ENCODE peak calls at places on chromosomes 5 and 9, in four cellular contexts. V, E, F and C are unnamed samples.

GRCh38 chr9:36151306-36152210 is 15.0 kb downstream of the GLIPR2 start:
- DNase-seq in V (peak), F (peak), E (no peak), C (no peak)

GRCh38 chr9:35718726-35719511 is 13.1 kb downstream of the TLN1 start:
- DNase-seq in E (no peak), V (no peak), F (no peak), C (peak)

GRCh38 chr5:178435321-178436238 is 154.6 kb downstream of the COL23A1 start:
- DNase-seq in E (no peak), F (no peak), V (no peak), C (no peak)

GRCh38 chr5:66511491-66511890 is 84.7 kb upstream of the MAST4 start:
- DNase-seq in V (no peak), E (no peak), F (no peak), C (no peak)

GRCh38 chr5:5126444-5126843 is 13.7 kb upstream of the ADAMTS16 start:
- DNase-seq in E (peak), V (no peak), F (no peak), C (no peak)

GRCh38 chr9:136079916-136080246 is 15.2 kb downstream of the NACC2 start:
- DNase-seq in V (peak), E (no peak), F (no peak), C (no peak)

GRCh38 chr5:14806452-14806851 is 65.1 kb downstream of the ANKH start:
- DNase-seq in F (no peak), E (no peak), V (peak), C (no peak)

GRCh38 chr5:135900276-135900675 is 4.6 kb upstream of the IL9 start:
- DNase-seq in V (no peak), E (no peak), F (no peak), C (no peak)

GRCh38 chr9:133880851-133881634 is 111.1 kb downstream of the VAV2 start:
- DNase-seq in V (no peak), E (peak), F (no peak), C (no peak)

GRCh38 chr9:21967707-21968106 is 26.5 kb downstream of the CDKN2A start:
- DNase-seq in E (no peak), F (no peak), V (no peak), C (no peak)

GRCh38 chr5:20023686-20024085 is 35.7 kb upstream of the CDH18 start:
- DNase-seq in E (no peak), F (no peak), V (no peak), C (no peak)

GRCh38 chr9:121636411-121636865 is 15.0 kb upstream of the DAB2IP start:
- DNase-seq in E (peak), V (peak), F (no peak), C (no peak)

GRCh38 chr9:94108584-94108983 is 24.3 kb downstream of the PTPDC1 start:
- DNase-seq in F (no peak), E (no peak), V (peak), C (no peak)

GRCh38 chr5:61229416-61229815 is 67.1 kb upstream of the SMIM15 start:
- DNase-seq in F (no peak), E (no peak), V (peak), C (no peak)

GRCh38 chr5:178940569-178941360 is at the start of gene ZNF454:
- DNase-seq in F (no peak), E (no peak), V (peak), C (peak)

GRCh38 chr5:135091286-135091685 is 57.3 kb upstream of the PITX1 start:
- DNase-seq in F (no peak), E (no peak), V (no peak), C (peak)

GRCh38 chr5:2224689-2225088 is 342.0 kb upstream of the IRX4 start:
- DNase-seq in E (no peak), F (no peak), V (no peak), C (no peak)

GRCh38 chr9:97990259-97990658 is 7.1 kb downstream of the ANP32B start:
- DNase-seq in V (no peak), E (peak), F (no peak), C (no peak)

DNA sequence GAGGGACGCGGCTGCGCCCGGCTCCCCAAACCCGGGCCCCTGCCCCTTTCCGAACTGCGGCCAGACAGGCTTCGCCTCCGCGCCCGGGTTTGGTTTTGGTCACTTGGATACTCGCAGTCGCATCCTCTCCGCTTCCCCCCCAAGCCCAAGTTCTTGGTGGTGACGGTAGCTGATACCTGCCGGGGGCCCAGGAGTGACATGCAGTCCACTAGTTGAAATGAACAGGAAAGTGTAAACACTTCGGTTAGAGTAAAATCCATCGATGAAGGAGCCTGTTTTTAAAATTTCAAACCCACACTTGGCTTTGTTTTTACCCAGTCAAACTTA is 701 bp downstream of the CNTLN start:
- DNase-seq in V (no peak), F (no peak), E (no peak), C (no peak)
- H3K27ac ChIP-seq in V (no peak), F (no peak), E (peak), C (peak)

GRCh38 chr9:112384219-112384618 is 4.3 kb downstream of the HSDL2 start:
- DNase-seq in V (no peak), F (no peak), E (no peak), C (no peak)
- H3K27ac ChIP-seq in V (peak), F (no peak), E (no peak), C (no peak)

DNA sequence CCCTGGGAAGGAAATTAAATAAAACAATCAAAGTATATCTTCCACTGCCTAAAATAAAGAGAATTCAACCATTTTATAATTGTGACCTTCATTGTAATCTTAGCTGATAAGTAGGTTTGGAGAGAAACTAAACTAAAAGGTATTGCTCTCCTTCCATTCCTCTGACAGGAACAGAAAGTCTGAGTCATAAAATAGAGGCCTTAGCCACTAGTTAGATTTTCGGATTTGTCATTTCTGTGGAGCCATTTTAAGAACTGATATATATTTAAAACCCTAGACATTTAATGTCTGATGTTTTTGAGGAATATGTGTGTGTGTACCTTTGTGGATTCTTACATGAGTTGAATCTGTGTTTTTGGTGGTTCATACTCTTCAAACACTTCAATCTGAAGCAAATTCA is 11.8 kb upstream of the TMC1 start:
- DNase-seq in E (peak), F (no peak), V (no peak), C (no peak)
- H3K27ac ChIP-seq in E (no peak), F (no peak), V (no peak), C (no peak)

GRCh38 chr5:180047667-180048066 is 23.9 kb downstream of the RNF130 start:
- DNase-seq in E (no peak), V (peak), F (no peak), C (no peak)
- H3K27ac ChIP-seq in E (no peak), V (peak), F (no peak), C (peak)